ENCODE peak calls at places on chromosomes 2 and 18, in nine cellular contexts. F is IMR-90, E is HCT116, O is fibroblast of mammary gland, P is astrocyte of the spinal cord, I is colonic mucosa, A is uterus, G is endodermal cell, Q is WERI-Rb-1. Y is an unnamed sample.

GRCh38 chr2:8659735-8660492 is 21.9 kb upstream of the ID2 start:
- DNase-seq in I (no peak), A (no peak), P (no peak), E (no peak), G (no peak), O (no peak), F (no peak), Q (no peak), Y (no peak)

GRCh38 chr2:148802448-148803220 is 72.4 kb upstream of the KIF5C start:
- DNase-seq in P (no peak), O (no peak), I (no peak), E (no peak), Q (no peak), G (no peak), A (no peak), F (no peak), Y (no peak)

GRCh38 chr2:183093857-183094657 is 15.5 kb downstream of the DUSP19 start:
- DNase-seq in I (no peak), P (peak; percentile 56), E (no peak), F (peak; percentile 72), A (no peak), O (peak; percentile 48), G (no peak), Q (no peak), Y (peak; percentile 70)

GRCh38 chr2:37802899-37803379 is 122.1 kb upstream of the RMDN2 start:
- DNase-seq in O (peak; percentile 88), G (no peak), A (no peak), Q (no peak), F (peak; percentile 99), I (no peak), E (no peak), P (peak; percentile 93), Y (peak; percentile 60)

GRCh38 chr2:119011162-119011909 is 69.3 kb downstream of the MARCO start:
- DNase-seq in I (no peak), E (peak; percentile 16), P (peak; percentile 19), O (peak; percentile 30), A (no peak), Q (peak; percentile 83), G (peak; percentile 90), F (peak; percentile 5), Y (peak; percentile 40)

GRCh38 chr2:174336403-174337336 is 1.9 kb downstream of the SP9 start:
- DNase-seq in E (peak; percentile 48), F (no peak), P (no peak), I (peak; percentile 60), A (no peak), O (no peak), G (peak; percentile 89), Q (peak; percentile 59), Y (no peak)

GRCh38 chr18:56711706-56712445 is 60.7 kb downstream of the WDR7 start:
- DNase-seq in E (no peak), O (peak; percentile 85), P (no peak), G (no peak), I (no peak), F (no peak), A (no peak), Q (no peak), Y (no peak)

GRCh38 chr2:11491348-11491930 is 25.5 kb upstream of the E2F6 start:
- DNase-seq in F (no peak), Q (no peak), A (no peak), E (no peak), G (no peak), I (no peak), P (no peak), O (no peak), Y (no peak)

GRCh38 chr18:8694891-8695290 is 10.5 kb upstream of the MTCL1 start:
- DNase-seq in A (no peak), Q (no peak), E (no peak), O (no peak), I (no peak), G (no peak), F (no peak), P (no peak), Y (no peak)

GRCh38 chr18:8696749-8697211 is 8.6 kb upstream of the MTCL1 start:
- DNase-seq in G (peak; percentile 92), O (peak; percentile 58), P (peak; percentile 60), Q (peak; percentile 72), F (peak; percentile 48), A (peak; percentile 76), I (peak; percentile 82), E (peak; percentile 23), Y (peak; percentile 66)

GRCh38 chr18:8699948-8700347 is 5.4 kb upstream of the MTCL1 start:
- DNase-seq in A (no peak), O (peak; percentile 55), F (peak; percentile 27), I (no peak), Q (no peak), E (no peak), P (no peak), G (no peak), Y (no peak)

GRCh38 chr18:8699126-8699525 is 6.2 kb upstream of the MTCL1 start:
- DNase-seq in E (no peak), G (no peak), I (no peak), P (no peak), O (peak; percentile 26), Q (no peak), F (no peak), A (no peak), Y (no peak)

DNA sequence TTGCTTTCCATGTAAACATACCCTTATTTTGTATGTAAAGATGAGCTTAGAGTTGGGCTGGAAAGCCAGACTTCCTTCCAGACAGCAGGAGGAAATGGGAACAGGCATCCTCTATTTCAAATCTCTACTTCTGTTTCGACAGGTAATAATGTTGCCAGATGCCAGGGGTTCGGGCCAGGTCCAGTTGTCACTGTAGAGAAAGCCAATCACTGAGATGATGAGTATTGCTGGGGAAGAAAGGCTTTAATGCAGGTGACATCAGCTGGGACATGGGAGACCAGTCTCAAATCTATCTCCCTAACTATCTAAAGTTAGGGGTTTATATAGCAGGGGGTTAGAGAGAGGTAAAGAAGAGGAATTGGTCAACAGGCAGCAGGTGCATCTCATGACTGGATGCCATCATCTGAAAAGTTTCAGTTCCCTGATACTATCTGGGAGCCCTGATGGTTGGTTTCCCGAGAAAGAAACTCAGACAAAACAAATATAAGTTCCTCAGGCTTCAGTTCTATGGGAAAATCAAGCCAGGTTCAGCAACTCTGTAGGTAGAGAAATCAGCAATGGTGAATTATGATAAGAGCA is 9.3 kb upstream of the MTCL1 start:
- DNase-seq in P (no peak), I (no peak), G (no peak), F (no peak), Q (no peak), E (no peak), A (no peak), O (no peak), Y (no peak)
- H3K4me3 ChIP-seq in P (no peak overlapping the region), I (no peak overlapping the region), G (no peak overlapping the region), F (no peak overlapping the region), Q (no peak overlapping the region), E (no peak overlapping the region), A (no peak overlapping the region), O (no peak overlapping the region), Y (no peak overlapping the region)

DNA sequence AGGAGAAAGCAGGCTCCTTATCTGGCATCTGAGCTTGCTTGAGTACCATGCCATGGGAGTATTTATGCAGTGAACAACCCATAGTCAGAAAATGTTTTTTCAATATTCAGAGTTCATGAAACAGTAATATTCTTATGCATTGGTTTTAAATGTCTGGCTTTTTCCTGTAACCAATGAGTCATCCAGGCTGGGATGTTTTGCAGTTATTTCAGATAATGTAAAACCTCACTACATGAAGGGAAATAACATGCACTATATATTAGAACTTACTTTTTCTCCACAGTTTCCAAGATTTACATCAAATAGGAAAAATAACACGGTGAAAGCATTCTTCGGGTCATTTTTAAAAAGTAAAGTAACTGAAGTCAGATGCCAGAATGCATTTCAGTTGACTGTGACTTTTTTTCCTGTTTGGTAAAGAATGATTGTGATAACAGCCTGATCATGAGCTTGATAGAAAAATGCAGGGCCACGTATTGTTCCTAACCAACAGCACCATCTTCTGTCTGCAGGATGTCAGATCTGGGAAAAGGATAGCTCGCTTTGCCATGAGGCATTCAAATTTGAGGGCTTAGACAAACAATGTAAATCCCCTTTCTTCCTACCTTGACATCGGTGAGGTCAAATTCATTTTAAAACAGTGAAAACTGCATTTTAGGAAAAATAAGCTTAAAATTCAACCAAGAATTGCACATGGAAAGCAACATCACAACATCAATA is 152.8 kb downstream of the DSC3 start:
- DNase-seq in F (no peak), Q (peak; percentile 39), E (peak; percentile 23), O (no peak), A (no peak), G (peak; percentile 63), I (no peak), P (peak; percentile 50), Y (peak; percentile 33)
- TF ChIP-seq CTCF in F (no peak), Q (peak; percentile 63), E (peak; percentile 23), O (no peak), A (no peak), G (peak; percentile 85), I (no peak), P (peak; percentile 47), Y (peak; percentile 26)

GRCh38 chr18:28114472-28114871 is 62.5 kb downstream of the CDH2 start:
- DNase-seq in Q (no peak), P (peak; percentile 83), F (peak; percentile 80), E (no peak), G (no peak), A (no peak), O (peak; percentile 83), I (no peak), Y (peak; percentile 66)

GRCh38 chr18:28110924-28111323 is 66.0 kb downstream of the CDH2 start:
- DNase-seq in A (no peak), E (no peak), O (no peak), G (no peak), F (no peak), Q (no peak), I (no peak), P (no peak), Y (no peak)

GRCh38 chr18:28109781-28110460 is 67.0 kb downstream of the CDH2 start:
- DNase-seq in I (no peak), Q (no peak), E (no peak), O (no peak), G (no peak), F (no peak), A (no peak), P (peak; percentile 22), Y (peak; percentile 37)

GRCh38 chr18:28113271-28114023 is 63.5 kb downstream of the CDH2 start:
- DNase-seq in E (no peak), F (peak; percentile 28), O (no peak), P (peak; percentile 15), G (no peak), A (no peak), I (no peak), Q (no peak), Y (no peak)

GRCh38 chr18:28112056-28112470 is 64.9 kb downstream of the CDH2 start:
- DNase-seq in P (peak; percentile 65), G (no peak), F (peak; percentile 89), I (no peak), Q (no peak), O (peak; percentile 73), A (no peak), E (no peak), Y (peak; percentile 73)
- H3K4me3 ChIP-seq in P (no peak overlapping the region), G (peak overlapping the region; percentile 60), F (peak overlapping the region; percentile 47), I (no peak overlapping the region), Q (no peak overlapping the region), O (no peak overlapping the region), A (no peak overlapping the region), E (no peak overlapping the region), Y (peak overlapping the region; percentile 38)

DNA sequence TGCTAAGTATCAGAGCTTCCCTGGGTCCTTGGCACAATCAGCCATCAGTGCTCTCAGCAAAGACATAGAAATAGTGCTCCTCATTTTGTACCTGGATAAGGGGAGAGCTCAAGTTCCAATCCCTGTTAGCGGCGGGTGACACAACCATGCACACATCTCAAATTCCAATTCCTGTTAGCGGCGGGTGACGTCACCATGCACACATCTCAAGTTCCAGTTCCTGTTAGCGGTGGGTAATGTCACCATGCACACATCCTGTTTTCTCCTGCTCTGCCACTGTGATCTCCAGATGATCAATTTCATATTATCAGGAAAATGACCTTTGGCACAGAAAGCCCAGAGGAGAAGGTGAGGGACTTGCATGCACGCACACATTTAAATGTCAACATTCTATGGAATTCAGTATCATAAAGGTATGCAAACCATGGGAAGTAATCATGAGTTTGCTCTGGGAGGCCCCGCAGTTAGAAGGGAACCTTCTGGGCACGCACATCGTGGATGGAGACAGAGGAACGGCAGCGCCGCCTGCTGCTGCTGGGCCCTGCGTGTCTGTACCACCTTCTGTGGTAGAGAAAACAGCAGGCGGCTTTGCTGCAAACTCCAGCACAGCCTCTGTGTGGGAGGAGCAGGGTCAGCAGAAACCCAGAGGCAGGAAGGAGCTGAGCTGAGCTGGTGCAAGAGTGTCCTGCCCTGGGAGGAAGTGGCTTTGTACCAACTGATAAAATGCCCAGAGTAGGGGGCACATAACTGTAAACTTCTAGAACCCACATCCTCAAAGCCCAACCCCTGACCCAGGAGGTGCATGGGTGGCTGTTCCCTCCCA is 77.8 kb downstream of the MBP start:
- DNase-seq in E (no peak), P (peak; percentile 94), F (peak; percentile 93), I (peak; percentile 71), G (peak; percentile 86), Q (peak; percentile 88), O (peak; percentile 82), A (peak; percentile 81), Y (peak; percentile 94)
- TF ChIP-seq CTCF in E (no peak), P (peak; percentile 91), F (peak; percentile 97), I (peak; percentile 22), G (peak; percentile 71), Q (peak; percentile 96), O (peak; percentile 72), A (peak; percentile 65), Y (peak; percentile 94)

Y was measured in fibroblast of pulmonary artery.